ENCODE peak calls at places on chromosomes 5 and 9, in seven cellular contexts. F is H1, U is GM12878, J is K562, H is HCT116, I is SK-N-SH, C is HepG2. Y is an unnamed sample.

GRCh38 chr9:134772331-134772730 is 108.3 kb upstream of the FCN2 start:
- DNase-seq in F (no peak), U (no peak), J (no peak), H (no peak), I (no peak), C (no peak), Y (no peak)

GRCh38 chr5:8615142-8615858 is 746.4 kb downstream of the MTRR start:
- DNase-seq in F (no peak), U (no peak), J (no peak), H (no peak), I (no peak), C (no peak), Y (no peak)

GRCh38 chr5:92222449-92222848 is 839.3 kb upstream of the ARRDC3 start:
- DNase-seq in F (no peak), U (no peak), J (no peak), H (peak; percentile 12), I (no peak), C (no peak), Y (no peak)

GRCh38 chr5:51013036-51013435 is 346.6 kb downstream of the PARP8 start:
- DNase-seq in F (no peak), U (no peak), J (no peak), H (no peak), I (no peak), C (no peak), Y (no peak)

GRCh38 chr5:154844800-154845199 is 5.6 kb downstream of the FAXDC2 start:
- DNase-seq in F (no peak), U (no peak), J (no peak), H (no peak), I (peak; percentile 56), C (peak; percentile 67), Y (no peak)

GRCh38 chr5:79552984-79553383 is 39.0 kb upstream of the HOMER1 start:
- DNase-seq in F (no peak), U (no peak), J (no peak), H (no peak), I (peak; percentile 51), C (no peak), Y (no peak)

GRCh38 chr9:114303977-114304376 is 18.9 kb upstream of the ORM1 start:
- DNase-seq in F (no peak), U (no peak), J (no peak), H (no peak), I (no peak), C (no peak), Y (no peak)

GRCh38 chr5:107021575-107021974 is 649.2 kb downstream of the EFNA5 start:
- DNase-seq in F (no peak), U (no peak), J (no peak), H (no peak), I (no peak), C (no peak), Y (no peak)

GRCh38 chr5:79966479-79966878 is 24.6 kb downstream of the MTX3 start:
- DNase-seq in F (no peak), U (no peak), J (no peak), H (no peak), I (no peak), C (no peak), Y (no peak)

GRCh38 chr9:137745541-137745991 is 126.8 kb downstream of the EHMT1 start:
- DNase-seq in F (no peak), U (peak; percentile 77), J (peak; percentile 48), H (peak; percentile 19), I (no peak), C (peak; percentile 15), Y (no peak)

GRCh38 chr5:31366941-31367340 is 165.0 kb downstream of the DROSHA start:
- DNase-seq in F (no peak), U (no peak), J (no peak), H (no peak), I (no peak), C (no peak), Y (no peak)

GRCh38 chr5:111043712-111044506 is 27.6 kb upstream of the TSLP start:
- DNase-seq in F (no peak), U (no peak), J (no peak), H (no peak), I (peak; percentile 33), C (no peak), Y (peak; percentile 2)

GRCh38 chr5:62386824-62387223 is 16.9 kb downstream of the DIMT1 start:
- DNase-seq in F (no peak), U (no peak), J (no peak), H (no peak), I (no peak), C (no peak), Y (no peak)

GRCh38 chr5:78804995-78805394 is 156.4 kb upstream of the LHFPL2 start:
- DNase-seq in F (no peak), U (no peak), J (no peak), H (no peak), I (no peak), C (no peak), Y (no peak)

GRCh38 chr5:164235176-164235914 is 729.9 kb downstream of the MAT2B start:
- DNase-seq in F (no peak), U (no peak), J (no peak), H (no peak), I (no peak), C (no peak), Y (no peak)

GRCh38 chr9:77005216-77005615 is 14.2 kb upstream of the FOXB2 start:
- DNase-seq in F (no peak), U (no peak), J (no peak), H (no peak), I (no peak), C (no peak), Y (no peak)

GRCh38 chr9:33445389-33445881 is 2.0 kb downstream of the AQP3 start:
- DNase-seq in F (no peak), U (no peak), J (no peak), H (no peak), I (no peak), C (no peak), Y (no peak)

GRCh38 chr9:3045153-3045552 is 201.3 kb upstream of the PUM3 start:
- DNase-seq in F (no peak), U (no peak), J (no peak), H (no peak), I (no peak), C (no peak), Y (no peak)

GRCh38 chr9:99147177-99147576 is 42.3 kb downstream of the TGFBR1 start:
- DNase-seq in F (no peak), U (no peak), J (no peak), H (no peak), I (no peak), C (no peak), Y (no peak)

GRCh38 chr5:170746081-170746951 is 37.2 kb upstream of the GABRP start:
- DNase-seq in F (no peak), U (no peak), J (no peak), H (no peak), I (no peak), C (no peak), Y (no peak)
- H3K4me3 ChIP-seq in F (no peak overlapping the region), U (no peak overlapping the region), J (no peak overlapping the region), H (no peak overlapping the region), I (no peak overlapping the region), C (no peak overlapping the region), Y (no peak overlapping the region)

GRCh38 chr5:151829370-151829769 is 57.6 kb downstream of the G3BP1 start:
- DNase-seq in F (no peak), U (no peak), J (no peak), H (no peak), I (no peak), C (no peak), Y (no peak)

GRCh38 chr5:151820903-151821302 is 49.1 kb downstream of the G3BP1 start:
- DNase-seq in F (no peak), U (no peak), J (no peak), H (no peak), I (no peak), C (peak; percentile 98), Y (no peak)

GRCh38 chr5:151822141-151822540 is 50.4 kb downstream of the G3BP1 start:
- DNase-seq in F (no peak), U (no peak), J (no peak), H (no peak), I (no peak), C (no peak), Y (no peak)

GRCh38 chr5:151819830-151820229 is 48.1 kb downstream of the G3BP1 start:
- DNase-seq in F (no peak), U (no peak), J (no peak), H (no peak), I (no peak), C (peak; percentile 92), Y (no peak)

DNA sequence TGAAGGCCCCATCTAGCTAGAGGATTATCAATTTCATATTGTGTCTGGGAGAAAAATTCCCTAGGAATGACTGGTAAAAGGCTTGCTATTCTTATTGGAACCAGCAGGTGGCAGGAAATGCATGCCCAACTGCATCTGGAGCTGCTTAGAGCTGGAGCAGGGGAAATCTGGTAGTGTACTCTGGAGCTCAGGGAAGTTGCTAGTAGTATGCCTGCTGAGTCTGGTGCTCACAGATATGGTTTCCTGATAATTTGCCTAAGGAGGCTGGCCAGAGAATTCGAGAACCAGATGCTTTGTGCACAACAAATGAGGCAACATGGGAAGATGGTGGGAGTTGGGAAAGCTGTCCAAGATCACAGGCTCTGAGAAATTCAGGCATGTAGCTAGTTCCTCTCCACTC is 53.7 kb downstream of the G3BP1 start:
- DNase-seq in F (peak; percentile 13), U (peak; percentile 17), J (peak; percentile 53), H (peak; percentile 36), I (peak; percentile 64), C (peak; percentile 64), Y (peak; percentile 40)
- TF ChIP-seq YY1 in F (no peak), U (peak; percentile 51), J (no peak), H (no peak), I (no peak), C (no peak), Y (no peak)

GRCh38 chr5:15502208-15502607 is 2.2 kb downstream of the FBXL7 start:
- DNase-seq in F (no peak), U (no peak), J (no peak), H (no peak), I (no peak), C (no peak), Y (no peak)
- H3K4me3 ChIP-seq in F (peak overlapping the region; percentile 96), U (no peak overlapping the region), J (no peak overlapping the region), H (no peak overlapping the region), I (peak overlapping the region; percentile 96), C (no peak overlapping the region), Y (no peak overlapping the region)

GRCh38 chr5:32932231-32932935 is 221.3 kb downstream of the NPR3 start:
- DNase-seq in F (no peak), U (no peak), J (no peak), H (no peak), I (no peak), C (no peak), Y (no peak)

GRCh38 chr5:32935292-32935691 is 224.2 kb downstream of the NPR3 start:
- DNase-seq in F (no peak), U (no peak), J (no peak), H (no peak), I (no peak), C (no peak), Y (no peak)

GRCh38 chr5:32934529-32934928 is 223.4 kb downstream of the NPR3 start:
- DNase-seq in F (no peak), U (no peak), J (no peak), H (no peak), I (no peak), C (no peak), Y (no peak)

GRCh38 chr5:32933692-32934091 is 222.6 kb downstream of the NPR3 start:
- DNase-seq in F (no peak), U (no peak), J (no peak), H (no peak), I (no peak), C (no peak), Y (no peak)

DNA sequence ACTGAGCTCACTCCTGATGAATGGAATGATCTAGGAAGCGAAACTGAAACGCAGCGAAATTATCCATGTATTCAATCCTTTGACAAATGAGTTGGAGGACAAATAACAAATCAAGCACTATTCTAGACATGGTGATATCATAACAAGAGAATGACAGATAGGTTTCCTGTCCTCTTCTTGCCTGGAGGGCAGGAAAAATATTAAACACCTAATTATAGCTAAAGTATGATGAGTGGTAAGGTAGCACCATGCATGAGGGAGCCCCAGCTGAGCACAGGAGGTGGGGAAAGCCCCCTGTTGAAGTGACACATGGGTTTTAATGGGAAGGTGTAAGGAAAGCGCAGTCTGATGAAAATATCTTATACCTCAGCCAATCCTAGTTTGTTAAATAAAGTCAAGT is 225.2 kb downstream of the NPR3 start:
- DNase-seq in F (no peak), U (no peak), J (no peak), H (no peak), I (no peak), C (no peak), Y (no peak)
- TF ChIP-seq YY1 in F (no peak), U (no peak), J (no peak), H (no peak), I (no peak), C (no peak), Y (no peak)